ENCODE peak calls at places on chromosomes 16 and 17, in four cellular contexts. J is K562, I is GM12878, N is H1. U is an unnamed sample.

GRCh38 chr17:8288336-8289102 is at the start of gene RANGRF:
- DNase-seq in J (peak; percentile 69), I (peak; percentile 40), N (peak; percentile 60), U (peak; percentile 77)

GRCh38 chr16:63447121-63447520 is 1410.9 kb upstream of the CDH8 start:
- DNase-seq in J (no peak), I (no peak), N (no peak), U (no peak)

GRCh38 chr16:67931712-67932461 is at the start of gene CTRL:
- DNase-seq in J (no peak), I (no peak), N (no peak), U (peak; percentile 45)

GRCh38 chr17:40122466-40122943 is 734 bp downstream of the MSL1 start:
- DNase-seq in J (peak; percentile 77), I (no peak), N (no peak), U (no peak)

GRCh38 chr17:43536236-43537088 is 9.7 kb downstream of the ETV4 start:
- DNase-seq in J (no peak), I (no peak), N (no peak), U (no peak)

GRCh38 chr16:57066625-57067024 is 25.8 kb upstream of the CPNE2 start:
- DNase-seq in J (no peak), I (no peak), N (no peak), U (no peak)

GRCh38 chr16:30054959-30055553 is 10.5 kb upstream of the ALDOA start:
- DNase-seq in J (peak; percentile 54), I (no peak), N (no peak), U (peak; percentile 62)

GRCh38 chr17:7850970-7851437 is 3.9 kb upstream of the TMEM88 start:
- DNase-seq in J (no peak), I (no peak), N (no peak), U (no peak)

GRCh38 chr16:11349599-11350276 is 4.5 kb downstream of the RMI2 start:
- DNase-seq in J (no peak), I (no peak), N (no peak), U (no peak)

GRCh38 chr16:23948949-23949392 is 113.2 kb downstream of the PRKCB start:
- DNase-seq in J (no peak), I (no peak), N (no peak), U (no peak)

GRCh38 chr16:72950669-72951068 is 97.3 kb downstream of the ZFHX3 start:
- DNase-seq in J (no peak), I (no peak), N (no peak), U (no peak)

GRCh38 chr16:53721017-53721416 is 17.1 kb downstream of the FTO start:
- DNase-seq in J (no peak), I (no peak), N (no peak), U (no peak)

GRCh38 chr16:13436641-13437423 is 483.1 kb upstream of the ERCC4 start:
- DNase-seq in J (no peak), I (peak; percentile 86), N (no peak), U (peak; percentile 66)

GRCh38 chr16:64450170-64450569 is 671.7 kb downstream of the CDH11 start:
- DNase-seq in J (no peak), I (no peak), N (no peak), U (no peak)

GRCh38 chr17:42579794-42580551 is 2.4 kb upstream of the PSMC3IP start:
- DNase-seq in J (no peak), I (no peak), N (no peak), U (no peak)

GRCh38 chr16:28058839-28059589 is 4.5 kb downstream of the GSG1L start:
- DNase-seq in J (no peak), I (no peak), N (no peak), U (no peak)

GRCh38 chr17:69314246-69315030 is 12.5 kb downstream of the ABCA5 start:
- DNase-seq in J (no peak), I (no peak), N (no peak), U (no peak)

GRCh38 chr17:39553326-39553945 is 54.3 kb downstream of the NEUROD2 start:
- DNase-seq in J (no peak), I (no peak), N (no peak), U (no peak)

GRCh38 chr17:57911834-57912673 is 43.2 kb downstream of the CUEDC1 start:
- DNase-seq in J (no peak), I (no peak), N (no peak), U (peak; percentile 86)

GRCh38 chr16:27359051-27359450 is 42.9 kb upstream of the IL21R start:
- DNase-seq in J (no peak), I (no peak), N (no peak), U (no peak)

GRCh38 chr16:58418601-58419000 is 26.3 kb downstream of the GINS3 start:
- DNase-seq in J (peak; percentile 35), I (no peak), N (no peak), U (no peak)

GRCh38 chr17:694239-694638 is 20.4 kb downstream of the VPS53 start:
- DNase-seq in J (no peak), I (no peak), N (no peak), U (no peak)

GRCh38 chr16:27920391-27920891 is 143.1 kb downstream of the GSG1L start:
- DNase-seq in J (peak; percentile 15), I (no peak), N (peak; percentile 23), U (peak; percentile 22)

GRCh38 chr16:85929259-85929704 is 30.3 kb downstream of the IRF8 start:
- DNase-seq in J (no peak), I (no peak), N (no peak), U (no peak)

GRCh38 chr16:87847467-87847784 is 21.9 kb downstream of the SLC7A5 start:
- DNase-seq in J (no peak), I (no peak), N (no peak), U (no peak)

GRCh38 chr17:82898976-82899514 is 59.2 kb upstream of the ZNF750 start:
- DNase-seq in J (no peak), I (no peak), N (no peak), U (no peak)

GRCh38 chr16:78607022-78607421 is 507.6 kb downstream of the WWOX start:
- DNase-seq in J (no peak), I (no peak), N (no peak), U (no peak)

GRCh38 chr16:9176547-9177418 is 85.3 kb downstream of the HAPSTR1 start:
- DNase-seq in J (no peak), I (no peak), N (no peak), U (peak; percentile 55)

DNA sequence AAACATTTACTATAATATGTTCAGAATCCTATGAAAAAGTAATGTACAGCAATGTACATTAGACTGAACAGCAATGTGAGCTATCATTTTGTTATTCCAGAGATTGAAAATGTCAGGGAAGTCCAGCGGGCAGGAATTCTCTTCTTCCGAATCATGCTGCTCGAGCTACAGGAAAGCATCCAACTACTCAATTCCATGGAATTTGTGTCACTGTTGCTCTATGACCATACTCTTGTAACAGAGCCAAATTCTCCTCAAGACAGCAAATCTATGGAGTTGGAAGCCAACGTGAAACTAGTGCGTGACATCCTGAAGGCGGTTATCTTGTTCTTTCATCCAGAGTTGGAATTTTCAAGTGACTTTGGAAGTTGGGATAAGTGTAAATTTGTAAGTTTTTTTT is 24.8 kb upstream of the NSRP1 start:
- DNase-seq in J (no peak), I (no peak), N (no peak), U (no peak)
- TF ChIP-seq BRCA1 in J (no peak), I (no peak), N (no peak), U (no peak)

DNA sequence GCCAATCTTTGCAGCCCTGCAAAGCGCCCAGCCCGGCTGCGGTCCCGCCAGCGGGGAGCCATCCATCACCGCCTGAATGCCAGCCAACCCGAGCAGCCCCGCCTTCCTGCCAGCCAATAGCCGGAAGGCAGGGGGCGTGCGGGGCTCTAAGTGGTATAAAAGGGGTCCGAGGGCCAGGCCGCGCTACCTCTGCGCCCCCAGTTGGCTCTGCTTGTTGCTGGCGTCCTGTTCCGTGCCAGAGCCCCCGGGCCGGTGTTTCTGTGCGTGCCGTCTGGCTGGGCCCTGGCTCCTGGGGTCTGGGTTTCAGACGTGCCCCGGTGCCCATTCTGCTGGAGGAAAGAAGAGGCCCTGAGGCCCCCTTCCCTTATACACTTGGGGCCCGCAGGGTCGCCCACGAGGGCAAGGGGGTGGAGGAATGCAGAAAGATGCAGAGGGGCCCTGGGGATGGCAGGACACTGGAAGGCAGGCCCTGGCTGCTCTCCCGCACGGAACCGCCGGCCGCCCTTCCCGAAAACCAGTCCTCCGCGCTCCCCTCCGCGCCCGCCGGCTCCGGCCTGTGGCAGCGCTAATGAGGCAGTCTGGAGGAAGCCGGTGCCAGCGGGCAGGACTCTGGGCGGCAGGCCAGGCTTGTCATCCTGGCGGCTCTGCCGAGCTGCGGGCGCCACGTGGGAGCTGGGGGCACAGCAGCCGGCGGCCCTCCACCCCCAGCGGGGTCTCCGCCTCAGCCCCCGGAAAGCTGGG is 14.0 kb downstream of the COPZ2 start:
- DNase-seq in J (peak; percentile 33), I (no peak), N (peak; percentile 69), U (peak; percentile 50)
- TF ChIP-seq CREB1 in J (no peak), I (no peak), N (no peak), U (no peak)

GRCh38 chr17:59617141-59617757 is 2.4 kb upstream of the CLTC start:
- DNase-seq in J (no peak), I (no peak), N (no peak), U (no peak)
- TF ChIP-seq BRCA1 in J (no peak), I (no peak), N (no peak), U (no peak)

DNA sequence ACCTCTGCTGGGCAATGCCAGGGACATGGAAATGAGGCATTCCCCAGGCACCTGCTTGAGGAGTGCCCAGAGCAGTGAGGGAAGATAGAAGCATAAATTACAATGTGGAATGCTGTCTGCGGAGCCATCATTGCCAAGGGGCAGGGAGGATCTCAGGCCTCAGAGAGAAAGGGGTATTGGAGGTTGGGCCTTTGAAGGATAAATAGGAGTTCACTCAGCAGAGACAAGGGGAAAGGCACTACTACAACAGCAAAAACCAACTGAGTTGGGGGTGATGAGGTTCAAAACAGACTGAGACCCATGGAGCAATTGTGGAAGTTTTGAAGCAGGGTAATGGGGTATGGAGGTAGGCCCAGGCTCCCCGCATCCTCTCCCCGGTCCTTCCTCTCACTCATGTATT is 32.8 kb downstream of the SREBF1 start:
- DNase-seq in J (no peak), I (no peak), N (no peak), U (no peak)
- TF ChIP-seq CREB1 in J (no peak), I (no peak), N (no peak), U (no peak)

GRCh38 chr17:59355695-59356323 is 24.4 kb downstream of the YPEL2 start:
- DNase-seq in J (no peak), I (no peak), N (no peak), U (no peak)

GRCh38 chr17:59356543-59357218 is 25.2 kb downstream of the YPEL2 start:
- DNase-seq in J (no peak), I (no peak), N (no peak), U (no peak)

GRCh38 chr17:59357929-59358328 is 26.5 kb downstream of the YPEL2 start:
- DNase-seq in J (no peak), I (no peak), N (no peak), U (no peak)

GRCh38 chr17:59355030-59355694 is 23.7 kb downstream of the YPEL2 start:
- DNase-seq in J (no peak), I (no peak), N (no peak), U (no peak)

DNA sequence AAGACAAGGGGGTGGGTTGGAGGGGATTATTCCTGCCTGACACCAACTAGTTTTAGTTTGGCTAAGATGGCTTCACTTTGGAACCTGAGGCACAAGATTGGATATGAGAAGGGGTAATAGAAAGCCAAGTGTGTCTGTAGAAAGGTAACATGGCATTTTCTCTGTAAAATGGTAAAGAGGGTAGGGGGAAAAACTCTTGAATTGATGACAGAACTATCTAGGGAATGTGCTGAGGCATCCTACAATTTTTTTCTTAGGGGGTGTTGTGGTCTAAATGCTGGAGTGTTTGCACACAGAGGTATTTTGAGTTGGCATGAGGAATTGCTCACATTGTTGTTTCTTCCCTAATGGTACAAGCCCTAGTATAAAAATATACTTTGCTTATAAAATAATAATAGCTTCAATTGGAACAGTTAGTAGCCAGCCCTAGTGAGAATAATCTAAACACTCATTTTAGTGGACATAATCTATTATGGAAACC is 25.8 kb downstream of the YPEL2 start:
- DNase-seq in J (no peak), I (no peak), N (no peak), U (no peak)
- TF ChIP-seq BRCA1 in J (no peak), I (no peak), N (no peak), U (no peak)

GRCh38 chr17:68310141-68310540 is 18.8 kb downstream of the ARSG start:
- DNase-seq in J (no peak), I (no peak), N (no peak), U (no peak)
- TF ChIP-seq CREB1 in J (no peak), I (no peak), N (no peak), U (no peak)

U was measured in HepG2.